ENCODE peak calls at places on chromosomes 5 and 9, in seven cellular contexts. D, A, P, K, R, S and I are unnamed samples.

GRCh38 chr9:4497855-4498254 is 7.6 kb downstream of the SLC1A1 start:
- DNase-seq in D (no peak), A (no peak), P (no peak), K (no peak), R (peak), S (no peak), I (no peak)

GRCh38 chr9:106866243-106866642 is 3.3 kb downstream of the ZNF462 start:
- DNase-seq in D (no peak), A (no peak), P (no peak), K (no peak), R (no peak), S (no peak), I (no peak)

GRCh38 chr5:10453564-10453963 is 11.9 kb downstream of the ROPN1L start:
- DNase-seq in D (no peak), A (no peak), P (peak), K (no peak), R (peak), S (no peak), I (no peak)

GRCh38 chr5:159102294-159102934 is 2.7 kb upstream of the EBF1 start:
- DNase-seq in D (no peak), A (no peak), P (no peak), K (peak), R (no peak), S (no peak), I (no peak)

GRCh38 chr5:132103380-132103951 is 29.9 kb downstream of the CSF2 start:
- DNase-seq in D (peak), A (peak), P (peak), K (peak), R (peak), S (peak), I (peak)

GRCh38 chr9:123609844-123610243 is 253.8 kb downstream of the CRB2 start:
- DNase-seq in D (no peak), A (no peak), P (no peak), K (no peak), R (no peak), S (no peak), I (no peak)

GRCh38 chr5:42889311-42889933 is 77.7 kb upstream of the SELENOP start:
- DNase-seq in D (peak), A (peak), P (peak), K (peak), R (peak), S (peak), I (peak)

GRCh38 chr5:134063421-134063820 is 51.1 kb upstream of the TCF7 start:
- DNase-seq in D (no peak), A (no peak), P (peak), K (no peak), R (no peak), S (no peak), I (no peak)

GRCh38 chr5:171681667-171682066 is 104.0 kb upstream of the SMIM23 start:
- DNase-seq in D (no peak), A (no peak), P (peak), K (no peak), R (peak), S (no peak), I (no peak)

GRCh38 chr5:92265804-92266203 is 882.7 kb upstream of the ARRDC3 start:
- DNase-seq in D (no peak), A (no peak), P (no peak), K (no peak), R (no peak), S (no peak), I (no peak)

GRCh38 chr5:159552751-159553150 is 222.5 kb upstream of the IL12B start:
- DNase-seq in D (no peak), A (no peak), P (peak), K (no peak), R (peak), S (no peak), I (no peak)

GRCh38 chr9:88533951-88534455 is 975 bp upstream of the NXNL2 start:
- DNase-seq in D (no peak), A (no peak), P (peak), K (no peak), R (no peak), S (peak), I (no peak)

GRCh38 chr9:109336409-109336808 is 15.6 kb upstream of the EPB41L4B start:
- DNase-seq in D (no peak), A (no peak), P (no peak), K (no peak), R (no peak), S (no peak), I (no peak)

GRCh38 chr5:120692346-120692745 is 228.2 kb downstream of the PRR16 start:
- DNase-seq in D (no peak), A (no peak), P (no peak), K (no peak), R (no peak), S (no peak), I (no peak)
- TF ChIP-seq CTCF in D (no peak), A (no peak), P (no peak), K (no peak), R (no peak), S (no peak), I (no peak)

GRCh38 chr9:120626512-120626911 is 46.5 kb upstream of the CDK5RAP2 start:
- DNase-seq in D (no peak), A (no peak), P (no peak), K (no peak), R (no peak), S (no peak), I (no peak)
- H3K4me3 ChIP-seq in D (no peak), A (no peak), P (no peak), K (no peak), R (no peak), S (no peak), I (no peak)

GRCh38 chr5:71457106-71457505 is 1.7 kb downstream of the BDP1 start:
- DNase-seq in D (no peak), A (no peak), P (no peak), K (no peak), R (no peak), S (no peak), I (no peak)
- TF ChIP-seq CTCF in D (no peak), A (no peak), P (no peak), K (no peak), R (no peak), S (no peak), I (no peak)

GRCh38 chr5:6377121-6377520 is 1.2 kb downstream of the MED10 start:
- DNase-seq in D (no peak), A (no peak), P (no peak), K (no peak), R (peak), S (no peak), I (no peak)

GRCh38 chr5:6383376-6383775 is 5.0 kb upstream of the MED10 start:
- DNase-seq in D (no peak), A (no peak), P (no peak), K (no peak), R (no peak), S (no peak), I (no peak)

GRCh38 chr5:6377582-6378127 is 692 bp downstream of the MED10 start:
- DNase-seq in D (no peak), A (no peak), P (no peak), K (peak), R (peak), S (no peak), I (no peak)

GRCh38 chr5:6378128-6379023 is at the start of gene MED10:
- DNase-seq in D (peak), A (peak), P (peak), K (peak), R (peak), S (peak), I (peak)

DNA sequence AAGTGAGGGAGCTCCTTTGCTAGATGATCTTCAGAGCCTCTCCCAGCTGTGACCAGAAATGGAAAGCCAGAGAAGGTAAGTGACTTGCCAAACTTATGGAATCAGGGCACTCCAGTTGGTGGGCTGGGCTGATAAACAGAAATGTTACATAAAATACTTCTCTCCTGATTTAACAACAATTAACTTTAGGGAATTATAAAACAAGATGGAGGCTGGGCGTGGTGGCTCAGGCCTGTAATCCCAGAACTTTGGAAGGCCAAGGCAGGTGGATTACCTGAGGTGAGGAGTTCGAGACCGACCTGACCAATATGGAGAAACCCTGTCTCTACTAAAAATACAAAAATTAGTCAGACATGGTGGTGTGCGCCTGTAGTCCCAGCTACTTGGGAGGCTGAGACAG is 899 bp upstream of the MED10 start:
- DNase-seq in D (no peak), A (no peak), P (no peak), K (no peak), R (no peak), S (no peak), I (no peak)
- H3K4me3 ChIP-seq in D (no peak), A (no peak), P (no peak), K (peak), R (no peak), S (peak), I (peak)

GRCh38 chr5:80483636-80484232 is 4.2 kb upstream of the FAM151B start:
- DNase-seq in D (no peak), A (no peak), P (no peak), K (no peak), R (no peak), S (no peak), I (no peak)

GRCh38 chr5:80479713-80480112 is 8.2 kb upstream of the FAM151B start:
- DNase-seq in D (no peak), A (no peak), P (peak), K (no peak), R (no peak), S (no peak), I (no peak)

GRCh38 chr5:80480354-80480753 is 7.5 kb upstream of the FAM151B start:
- DNase-seq in D (no peak), A (no peak), P (no peak), K (no peak), R (no peak), S (no peak), I (no peak)

DNA sequence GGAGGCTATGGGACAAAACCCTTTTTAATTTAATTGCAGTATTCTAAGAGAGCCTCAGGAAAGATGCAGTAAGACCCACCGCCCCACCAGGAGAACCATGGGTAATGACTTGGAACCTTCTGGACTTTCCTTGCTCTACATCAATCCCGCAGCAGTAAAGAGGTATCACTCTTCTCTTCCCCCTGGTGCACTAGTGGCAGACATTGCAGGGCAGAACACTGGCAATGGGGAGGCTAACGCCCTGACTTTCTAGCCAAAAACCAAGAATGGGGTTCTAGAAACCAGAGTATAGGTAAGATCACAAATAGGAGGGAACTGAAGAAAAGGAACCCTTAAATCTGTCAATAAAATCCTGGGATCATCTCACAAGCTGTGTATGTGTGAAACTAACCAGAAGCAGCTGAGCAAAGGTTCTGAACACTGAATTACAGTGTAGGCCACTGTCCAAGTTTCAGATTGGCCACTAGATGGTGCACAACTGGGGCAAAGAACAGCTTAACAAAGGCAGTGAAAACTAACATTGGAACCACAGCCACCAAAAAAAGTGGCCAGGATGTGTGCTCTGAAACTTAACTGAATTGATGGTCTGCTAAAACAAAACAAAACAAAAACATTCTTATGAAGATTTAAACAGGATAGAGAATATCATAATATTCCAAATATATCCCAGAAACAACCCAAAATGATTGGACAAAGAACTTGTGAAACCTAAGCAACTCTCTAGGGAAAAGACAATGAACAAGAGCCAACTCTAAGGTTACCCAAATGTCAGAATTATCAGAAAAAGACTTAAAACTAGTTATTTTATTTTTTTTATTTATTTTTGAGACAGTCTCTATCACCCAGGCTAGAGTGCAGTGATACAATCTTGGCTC is 6.6 kb upstream of the FAM151B start:
- DNase-seq in D (no peak), A (no peak), P (peak), K (peak), R (peak), S (no peak), I (no peak)
- TF ChIP-seq CTCF in D (peak), A (peak), P (peak), K (peak), R (peak), S (peak), I (peak)

DNA sequence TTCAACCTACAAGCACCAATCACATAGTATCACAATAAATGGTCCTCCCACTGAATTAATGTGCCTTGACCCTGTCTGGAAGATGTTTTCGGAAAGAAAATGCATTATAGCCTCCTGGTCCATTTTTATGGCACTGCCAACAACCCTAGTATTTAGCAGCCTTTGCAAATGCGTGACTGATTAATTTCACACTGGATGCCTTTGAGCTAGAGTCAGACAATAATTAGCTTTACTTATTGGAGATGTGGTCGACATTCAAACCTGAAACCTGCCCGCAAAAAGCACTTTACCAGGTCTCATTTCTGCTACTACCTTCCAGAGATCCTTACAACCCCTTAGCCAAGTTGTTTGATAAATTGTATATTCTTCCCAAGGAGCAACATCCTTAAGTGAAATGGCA is 119.3 kb upstream of the DPYSL3 start:
- DNase-seq in D (no peak), A (no peak), P (no peak), K (no peak), R (no peak), S (no peak), I (no peak)
- H3K4me3 ChIP-seq in D (no peak), A (no peak), P (no peak), K (no peak), R (no peak), S (no peak), I (no peak)